ENCODE peak calls at places on chromosomes 5 and 9, in four cellular contexts. X is neuronal stem cell, Q is IMR-90, P is H1. H is an unnamed sample.

GRCh38 chr9:116715751-116716150 is 28.6 kb downstream of the TRIM32 start:
- DNase-seq in P (no peak), X (no peak), Q (no peak), H (no peak)

GRCh38 chr5:129445379-129445778 is 14.7 kb upstream of the ADAMTS19 start:
- DNase-seq in P (no peak), Q (no peak), X (no peak), H (no peak)

GRCh38 chr9:126704157-126704941 is 90.6 kb downstream of the LMX1B start:
- DNase-seq in P (peak), X (no peak), Q (peak), H (peak)

GRCh38 chr5:55601209-55601618 is 66.5 kb upstream of the PLPP1 start:
- DNase-seq in X (peak), Q (peak), P (peak), H (no peak)

GRCh38 chr9:132041825-132042224 is 37.8 kb downstream of the MED27 start:
- DNase-seq in X (no peak), Q (no peak), P (no peak), H (no peak)

GRCh38 chr5:142782976-142783539 is 12.9 kb downstream of the ARHGAP26 start:
- DNase-seq in X (no peak), P (no peak), Q (no peak), H (no peak)

GRCh38 chr9:107059215-107059614 is 196.2 kb downstream of the ZNF462 start:
- DNase-seq in Q (no peak), P (no peak), X (no peak), H (no peak)

GRCh38 chr5:181145133-181145532 is 2.3 kb upstream of the OR2V2 start:
- DNase-seq in P (no peak), Q (no peak), X (no peak), H (no peak)

GRCh38 chr9:86099695-86100364 is 472 bp upstream of the GOLM1 start:
- DNase-seq in X (peak), P (peak), Q (peak), H (peak)

GRCh38 chr9:134333874-134334581 is 7.8 kb downstream of the RXRA start:
- DNase-seq in X (no peak), P (no peak), Q (no peak), H (no peak)

GRCh38 chr9:108850293-108850897 is 5.4 kb downstream of the ACTL7B start:
- DNase-seq in P (no peak), Q (peak), X (no peak), H (no peak)

GRCh38 chr5:78504726-78505431 is 143.7 kb downstream of the LHFPL2 start:
- DNase-seq in P (no peak), X (no peak), Q (peak), H (no peak)

GRCh38 chr9:123643518-123643917 is 286.4 kb downstream of the DENND1A start:
- DNase-seq in P (no peak), Q (no peak), X (no peak), H (no peak)

GRCh38 chr9:6183227-6183551 is 32.4 kb upstream of the IL33 start:
- DNase-seq in Q (no peak), P (no peak), X (no peak), H (no peak)

GRCh38 chr9:35415769-35416427 is 74.0 kb upstream of the RUSC2 start:
- DNase-seq in X (no peak), P (peak), Q (no peak), H (peak)

GRCh38 chr5:112995764-112996618 is 19.4 kb downstream of the DCP2 start:
- DNase-seq in X (peak), P (peak), Q (peak), H (peak)

GRCh38 chr9:106613250-106613737 is 249.7 kb upstream of the ZNF462 start:
- DNase-seq in P (no peak), Q (no peak), X (no peak), H (no peak)

GRCh38 chr5:159837860-159838259 is 78.4 kb upstream of the ADRA1B start:
- DNase-seq in P (no peak), Q (no peak), X (no peak), H (no peak)

GRCh38 chr9:72292184-72292787 is 72.7 kb downstream of the ZFAND5 start:
- DNase-seq in X (no peak), P (no peak), Q (peak), H (no peak)

GRCh38 chr5:180353963-180354574 is 933 bp upstream of the GFPT2 start:
- DNase-seq in P (no peak), X (no peak), Q (no peak), H (no peak)

GRCh38 chr9:99873943-99874584 is 32.4 kb upstream of the STX17 start:
- DNase-seq in Q (peak), P (no peak), X (no peak), H (no peak)

GRCh38 chr5:72066658-72067057 is 40.6 kb upstream of the MAP1B start:
- DNase-seq in P (no peak), Q (peak), X (no peak), H (no peak)

GRCh38 chr9:131394464-131395026 is 659 bp downstream of the PRRC2B start:
- DNase-seq in P (peak), X (no peak), Q (no peak), H (no peak)

GRCh38 chr5:115452083-115452482 is 92.5 kb downstream of the FEM1C start:
- DNase-seq in Q (no peak), P (no peak), X (no peak), H (no peak)

GRCh38 chr9:137369911-137370630 is 52.9 kb downstream of the EXD3 start:
- DNase-seq in Q (no peak), P (peak), X (no peak), H (no peak)

GRCh38 chr5:58481066-58481676 is 10.1 kb upstream of the GAPT start:
- DNase-seq in X (no peak), P (no peak), Q (no peak), H (no peak)
- H3K23ac ChIP-seq in X (peak), P (peak), Q (no peak), H (peak)

DNA sequence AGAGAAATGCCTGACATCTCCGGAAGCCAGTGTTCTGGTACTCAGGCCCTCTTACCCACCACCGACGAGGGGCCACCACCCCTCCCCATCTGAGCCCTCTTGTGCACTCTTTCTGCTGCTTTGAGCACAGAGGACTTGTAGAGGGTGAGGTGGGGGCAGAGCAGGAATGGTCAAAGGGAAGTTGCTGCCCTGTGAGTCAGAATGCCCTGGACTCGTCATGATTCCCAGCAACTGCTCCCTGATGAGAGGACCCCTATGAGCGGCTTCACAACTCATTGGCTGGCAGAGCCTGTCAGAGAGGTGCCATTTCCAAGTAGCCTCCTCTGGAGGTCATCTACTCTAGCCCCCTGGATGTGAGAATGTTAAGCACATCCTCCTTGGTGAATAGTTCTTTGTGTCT is 845 bp downstream of the ECSCR start:
- DNase-seq in Q (peak), X (no peak), P (no peak), H (no peak)
- H2BK15ac ChIP-seq in Q (peak), X (no peak), P (no peak), H (no peak)

DNA sequence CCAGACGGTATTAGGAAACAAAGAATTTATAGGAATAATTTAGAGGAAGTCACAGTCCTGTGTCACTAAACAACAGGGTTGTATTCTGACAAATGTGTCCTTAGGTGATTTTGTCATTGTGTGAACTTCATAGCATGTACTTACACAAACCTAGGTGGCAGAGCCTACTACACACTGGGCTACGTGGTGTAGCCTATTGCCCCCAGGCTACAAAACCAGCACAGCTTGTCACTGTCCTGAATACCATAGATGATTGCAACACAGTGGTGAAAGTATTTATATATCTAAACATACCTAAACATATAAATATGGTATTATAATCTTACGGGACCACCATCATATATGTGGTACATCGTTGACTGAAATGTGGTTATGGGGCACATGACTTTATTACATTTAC is 69.3 kb downstream of the COL23A1 start:
- DNase-seq in P (no peak), X (no peak), Q (no peak), H (no peak)
- H3K23ac ChIP-seq in P (no peak), X (no peak), Q (no peak), H (no peak)

DNA sequence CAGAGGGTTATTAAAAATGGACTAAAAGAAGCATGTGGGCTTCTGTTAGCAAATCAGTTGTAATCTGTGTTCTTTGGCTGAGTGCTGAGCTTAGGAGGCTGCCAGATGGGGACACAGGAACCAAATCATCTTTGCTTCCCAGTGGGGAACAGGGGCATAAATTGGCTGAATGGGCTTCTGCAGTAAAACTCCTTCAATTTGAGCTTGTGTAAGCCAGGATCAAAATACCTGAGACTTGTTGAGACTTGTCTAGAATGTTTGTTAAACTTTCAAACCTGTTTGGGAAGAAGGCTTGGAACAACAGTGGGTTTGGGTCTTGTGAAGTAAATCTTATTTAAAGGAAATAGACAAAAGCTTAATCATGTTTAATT is 32.2 kb upstream of the TNFAIP8 start:
- DNase-seq in X (no peak), P (no peak), Q (peak), H (no peak)
- H2BK15ac ChIP-seq in X (no peak), P (no peak), Q (peak), H (no peak)

DNA sequence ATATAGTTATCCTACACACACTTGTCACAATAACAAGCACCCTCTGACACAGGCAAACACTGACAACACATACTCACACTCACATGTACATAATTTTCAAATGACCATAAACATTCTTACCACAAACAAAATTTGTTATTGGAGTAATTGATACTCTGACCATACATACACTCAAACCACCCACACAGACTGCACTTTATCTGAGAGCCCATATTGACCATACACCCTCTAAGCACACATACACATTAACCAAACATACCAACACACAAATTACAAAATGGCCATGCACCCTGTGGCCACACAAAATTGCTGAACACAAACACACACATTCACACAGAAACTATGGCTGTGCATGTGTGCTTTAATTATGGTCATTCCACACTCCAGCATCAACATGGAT is 79.1 kb upstream of the FAM120A start:
- DNase-seq in P (no peak), Q (no peak), X (no peak), H (no peak)
- H3K23ac ChIP-seq in P (no peak), Q (no peak), X (no peak), H (no peak)

DNA sequence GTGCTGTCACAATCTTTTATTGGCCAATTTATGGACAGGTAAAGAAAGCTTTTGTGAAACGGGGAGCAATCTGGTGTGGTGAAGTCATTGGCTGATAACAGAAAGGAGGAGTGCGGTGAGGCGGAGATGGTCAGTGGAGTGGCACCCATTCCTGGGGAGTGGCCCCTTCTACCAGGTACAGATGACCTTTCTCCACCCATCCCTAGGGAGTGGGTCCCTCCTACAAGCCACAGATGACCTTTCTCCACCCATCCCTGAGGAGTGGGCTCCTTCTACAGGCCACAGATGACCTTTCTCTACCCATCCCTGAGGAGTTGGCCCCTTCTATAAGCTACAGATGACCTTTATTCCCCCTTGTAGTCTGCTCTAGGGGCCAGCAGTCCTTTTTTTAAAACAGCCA is 267.6 kb upstream of the IRX2 start:
- DNase-seq in P (no peak), X (no peak), Q (no peak), H (no peak)
- H2BK15ac ChIP-seq in P (no peak), X (no peak), Q (no peak), H (no peak)

GRCh38 chr5:35114698-35115097 is 66.9 kb upstream of the AGXT2 start:
- DNase-seq in Q (no peak), P (no peak), X (no peak), H (no peak)
- H3K23ac ChIP-seq in Q (no peak), P (no peak), X (no peak), H (no peak)

DNA sequence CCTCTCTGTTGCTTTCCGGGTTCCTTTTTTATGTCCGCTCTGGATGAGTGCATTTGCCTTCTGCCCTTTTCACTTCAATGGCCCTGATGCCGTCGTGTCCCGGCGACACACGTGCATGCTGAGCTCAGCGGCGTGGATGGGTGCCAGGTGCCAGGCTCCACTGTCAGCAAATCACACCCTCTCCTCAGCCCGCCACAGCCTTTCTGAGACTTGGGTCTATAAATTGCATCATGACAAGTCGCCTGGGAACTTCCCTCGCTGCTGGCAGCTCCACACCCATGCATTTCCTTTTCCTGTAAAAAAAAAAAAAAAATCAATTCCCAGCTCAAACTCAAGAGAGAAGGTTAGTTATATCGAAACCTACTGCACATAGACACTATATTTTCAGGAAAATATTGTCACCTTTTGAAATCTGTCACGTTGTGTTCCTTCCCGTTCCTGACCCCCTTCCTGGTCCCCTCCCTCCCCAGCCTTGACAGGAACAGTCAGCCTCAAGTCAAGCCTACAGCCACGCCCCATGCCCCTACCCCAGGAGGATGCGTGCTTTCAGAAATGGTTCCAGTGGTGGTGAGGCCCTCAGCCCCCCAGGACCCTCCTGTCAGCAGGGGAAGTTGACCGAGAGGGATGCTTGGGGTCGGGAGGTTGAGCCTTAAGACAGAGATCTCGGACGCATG is 110.3 kb upstream of the PTCH1 start:
- DNase-seq in P (no peak), X (no peak), Q (no peak), H (no peak)
- H2BK15ac ChIP-seq in P (no peak), X (peak), Q (no peak), H (no peak)

GRCh38 chr5:154631141-154631540 is 124.0 kb upstream of the LARP1 start:
- DNase-seq in P (no peak), Q (no peak), X (no peak), H (no peak)
- H3K23ac ChIP-seq in P (no peak), Q (no peak), X (no peak), H (no peak)